ENCODE peak calls at places on chromosomes 7 and 10, in ten cellular contexts. N is astrocyte; S is GM20000; K is cardiac muscle cell; G is H1; Q is PC-9; M is CD8-positive, alpha-beta T cell; T is GM10248; A is RWPE2; U is cardiac fibroblast. I is an unnamed sample.

GRCh38 chr7:77413128-77413527 is 3.0 kb downstream of the GSAP start:
- DNase-seq in M (no peak), N (no peak), K (no peak), U (no peak), G (no peak), A (no peak), T (no peak), Q (no peak), S (no peak), I (no peak)

GRCh38 chr7:71752171-71752935 is 620.4 kb downstream of the GALNT17 start:
- DNase-seq in A (no peak), U (peak; percentile 11), M (no peak), Q (no peak), N (no peak), T (peak; percentile 61), S (peak; percentile 63), G (peak; percentile 98), K (peak; percentile 75), I (peak; percentile 80)

GRCh38 chr7:3214090-3214413 is 87.0 kb upstream of the SDK1 start:
- DNase-seq in N (no peak), G (no peak), K (no peak), S (no peak), T (no peak), M (no peak), Q (no peak), U (no peak), A (no peak), I (no peak)

GRCh38 chr10:124225468-124226270 is 132.3 kb upstream of the CHST15 start:
- DNase-seq in U (no peak), A (no peak), G (no peak), M (peak; percentile 47), N (no peak), K (no peak), S (peak; percentile 42), Q (no peak), T (no peak), I (no peak)

GRCh38 chr10:61187601-61188000 is 243.6 kb upstream of the RHOBTB1 start:
- DNase-seq in G (no peak), U (no peak), M (no peak), T (no peak), S (no peak), N (no peak), Q (no peak), A (no peak), K (no peak), I (no peak)

GRCh38 chr7:16484453-16485158 is 19.1 kb upstream of the SOSTDC1 start:
- DNase-seq in U (peak; percentile 56), A (no peak), M (no peak), Q (peak; percentile 88), N (peak; percentile 94), T (no peak), G (no peak), S (no peak), K (no peak), I (no peak)

GRCh38 chr10:95474228-95475002 is 86.8 kb downstream of the SORBS1 start:
- DNase-seq in Q (no peak), S (no peak), G (no peak), K (no peak), U (peak; percentile 72), N (peak; percentile 56), M (no peak), A (no peak), T (no peak), I (no peak)

GRCh38 chr10:59708816-59709471 is 706 bp downstream of the SLC16A9 start:
- DNase-seq in U (peak; percentile 9), G (peak; percentile 71), Q (no peak), N (no peak), K (peak; percentile 64), S (peak; percentile 62), A (no peak), T (peak; percentile 46), M (no peak), I (peak; percentile 39)

GRCh38 chr10:66321746-66322145 is 604.1 kb upstream of the LRRTM3 start:
- DNase-seq in M (no peak), Q (no peak), K (no peak), S (no peak), G (no peak), U (no peak), T (no peak), A (no peak), N (no peak), I (no peak)

GRCh38 chr10:82463165-82463564 is 588.2 kb downstream of the NRG3 start:
- DNase-seq in S (no peak), N (no peak), M (no peak), K (no peak), T (no peak), U (no peak), Q (no peak), A (no peak), G (no peak), I (no peak)

GRCh38 chr10:133465191-133465949 is 11.6 kb downstream of the SCART1 start:
- DNase-seq in G (no peak), S (peak; percentile 34), A (no peak), N (no peak), T (peak; percentile 13), M (no peak), Q (no peak), K (no peak), U (no peak), I (peak; percentile 28)

GRCh38 chr10:3312403-3312802 is 139.8 kb upstream of the PITRM1 start:
- DNase-seq in M (no peak), Q (no peak), K (no peak), A (no peak), T (no peak), G (no peak), N (no peak), S (no peak), U (no peak), I (no peak)

GRCh38 chr7:81236560-81236959 is 317.7 kb upstream of the SEMA3C start:
- DNase-seq in M (no peak), U (no peak), K (no peak), Q (no peak), A (no peak), N (no peak), S (no peak), G (no peak), T (no peak), I (no peak)

GRCh38 chr7:114085592-114086490 is 167.0 kb upstream of the PPP1R3A start:
- DNase-seq in Q (peak; percentile 77), T (peak; percentile 32), S (peak; percentile 66), N (peak; percentile 68), A (no peak), G (no peak), M (peak; percentile 39), U (peak; percentile 43), K (peak; percentile 52), I (peak; percentile 75)

GRCh38 chr7:143909863-143910262 is 7.9 kb upstream of the TCAF1 start:
- DNase-seq in N (no peak), U (no peak), M (no peak), Q (no peak), A (no peak), K (no peak), T (no peak), S (no peak), G (no peak), I (no peak)

GRCh38 chr7:5450549-5451327 is 27.1 kb upstream of the TNRC18 start:
- DNase-seq in M (peak; percentile 54), G (peak; percentile 89), A (no peak), K (peak; percentile 78), Q (no peak), S (peak; percentile 76), N (no peak), T (peak; percentile 74), U (peak; percentile 37), I (peak; percentile 65)

GRCh38 chr7:31890198-31890597 is 180.0 kb downstream of the PDE1C start:
- DNase-seq in T (no peak), S (no peak), K (no peak), N (no peak), A (no peak), Q (no peak), U (no peak), M (no peak), G (no peak), I (no peak)

GRCh38 chr7:33091111-33091531 is 18.1 kb downstream of the RP9 start:
- DNase-seq in Q (peak; percentile 68), T (no peak), N (peak; percentile 92), K (no peak), U (peak; percentile 55), M (no peak), S (no peak), G (no peak), A (no peak), I (no peak)

GRCh38 chr7:33087858-33088257 is 21.3 kb downstream of the RP9 start:
- DNase-seq in M (no peak), U (no peak), K (no peak), S (no peak), A (no peak), T (no peak), N (no peak), Q (no peak), G (no peak), I (no peak)

GRCh38 chr7:33089142-33089541 is 20.1 kb downstream of the RP9 start:
- DNase-seq in T (no peak), N (no peak), Q (no peak), A (no peak), S (no peak), U (no peak), G (no peak), K (no peak), M (no peak), I (no peak)

GRCh38 chr7:33093266-33093665 is 15.9 kb downstream of the RP9 start:
- DNase-seq in T (no peak), S (no peak), U (no peak), Q (no peak), K (no peak), N (no peak), G (no peak), A (no peak), M (no peak), I (no peak)

GRCh38 chr7:33091641-33092191 is 17.5 kb downstream of the RP9 start:
- DNase-seq in S (no peak), U (no peak), Q (no peak), K (no peak), M (no peak), N (no peak), A (no peak), T (no peak), G (no peak), I (no peak)
- TF ChIP-seq CTCF in S (no peak), U (no peak), Q (no peak), K (no peak), M (no peak), N (no peak), A (no peak), T (no peak), G (peak; percentile 53), I (no peak)

GRCh38 chr7:157466473-157467261 is 129.9 kb downstream of the DNAJB6 start:
- DNase-seq in U (no peak), K (no peak), M (no peak), A (no peak), G (peak; percentile 48), Q (no peak), T (no peak), S (no peak), N (no peak), I (no peak)
- TF ChIP-seq CTCF in U (no peak), K (no peak), M (no peak), A (no peak), G (peak; percentile 55), Q (no peak), T (no peak), S (no peak), N (no peak), I (no peak)

GRCh38 chr10:70265032-70265689 is 18.6 kb downstream of the NPFFR1 start:
- DNase-seq in A (no peak), S (peak; percentile 66), Q (peak; percentile 16), M (no peak), K (peak; percentile 62), N (no peak), T (peak; percentile 66), G (peak; percentile 57), U (no peak), I (peak; percentile 22)
- TF ChIP-seq CTCF in A (peak; percentile 45), S (peak; percentile 47), Q (peak; percentile 50), M (no peak), K (peak; percentile 26), N (no peak), T (peak; percentile 28), G (peak; percentile 43), U (no peak), I (no peak)

GRCh38 chr7:74275401-74275881 is 13.8 kb upstream of the CLIP2 start:
- DNase-seq in N (no peak), A (no peak), U (no peak), T (no peak), K (peak; percentile 48), S (no peak), M (no peak), G (peak; percentile 78), Q (no peak), I (peak; percentile 53)
- TF ChIP-seq CTCF in N (no peak), A (peak; percentile 19), U (peak; percentile 70), T (peak; percentile 58), K (peak; percentile 52), S (peak; percentile 73), M (peak; percentile 50), G (peak; percentile 98), Q (peak; percentile 70), I (peak; percentile 73)

I was measured in endothelial cell.